ENCODE peak calls at places on chromosomes 5 and 9, in four cellular contexts. V is psoas muscle; K is naive thymus-derived CD4-positive, alpha-beta T cell; C is left ventricle myocardium inferior. M is an unnamed sample. For H3K9me3, the result is how much of the 10 kb centered on the place peaks cover.

GRCh38 chr5:1153428-1153827 is 41.6 kb upstream of the SLC12A7 start:
- DNase-seq in V (no peak), K (no peak), C (no peak), M (no peak)

GRCh38 chr9:90175865-90176264 is 466.8 kb downstream of the DIRAS2 start:
- DNase-seq in V (no peak), K (no peak), C (no peak), M (no peak)

GRCh38 chr9:78243130-78243529 is 7.3 kb downstream of the CEP78 start:
- DNase-seq in V (no peak), K (no peak), C (no peak), M (no peak)

GRCh38 chr9:34493972-34494535 is 28.7 kb downstream of the ENHO start:
- DNase-seq in V (peak), K (peak), C (peak), M (no peak)

GRCh38 chr5:64766105-64766504 is 2.4 kb downstream of the SREK1IP1 start:
- DNase-seq in V (no peak), K (no peak), C (no peak), M (no peak)

GRCh38 chr5:76371955-76372319 is 31.1 kb upstream of the IQGAP2 start:
- DNase-seq in V (no peak), K (no peak), C (no peak), M (no peak)

GRCh38 chr5:159965031-159965837 is 43.7 kb upstream of the TTC1 start:
- DNase-seq in V (peak), K (peak), C (peak), M (peak)

GRCh38 chr5:98069876-98070512 is 703.5 kb upstream of the RGMB start:
- DNase-seq in V (no peak), K (no peak), C (no peak), M (no peak)

GRCh38 chr5:149433524-149434131 is 54.5 kb upstream of the IL17B start:
- DNase-seq in V (no peak), K (no peak), C (no peak), M (no peak)

GRCh38 chr9:20558609-20559016 is 63.7 kb downstream of the MLLT3 start:
- DNase-seq in V (no peak), K (no peak), C (no peak), M (no peak)

GRCh38 chr5:173736374-173736773 is 119.9 kb upstream of the BOD1 start:
- DNase-seq in V (no peak), K (no peak), C (no peak), M (no peak)

GRCh38 chr5:107704686-107705389 is 34.1 kb upstream of the EFNA5 start:
- DNase-seq in V (no peak), K (no peak), C (no peak), M (no peak)

GRCh38 chr9:6214903-6215302 is 704 bp upstream of the IL33 start:
- DNase-seq in V (no peak), K (no peak), C (no peak), M (no peak)

GRCh38 chr5:123091258-123091987 is 2.4 kb downstream of the PRDM6 start:
- DNase-seq in V (no peak), K (no peak), C (no peak), M (no peak)

GRCh38 chr9:114112778-114113585 is 13.9 kb upstream of the KIF12 start:
- DNase-seq in V (peak), K (no peak), C (peak), M (peak)

GRCh38 chr5:10591946-10592345 is 28.1 kb downstream of the ANKRD33B start:
- DNase-seq in V (no peak), K (no peak), C (no peak), M (no peak)

GRCh38 chr9:99660191-99660636 is 161.5 kb upstream of the NR4A3 start:
- DNase-seq in V (no peak), K (no peak), C (no peak), M (peak)

GRCh38 chr5:88785396-88786216 is 97.4 kb downstream of the MEF2C start:
- DNase-seq in V (no peak), K (no peak), C (no peak), M (no peak)

GRCh38 chr5:64040496-64040895 is 78.3 kb upstream of the HTR1A start:
- DNase-seq in V (no peak), K (no peak), C (no peak), M (no peak)

GRCh38 chr9:68545033-68545705 is 4.5 kb upstream of the TMEM252 start:
- DNase-seq in V (no peak), K (no peak), C (no peak), M (no peak)

GRCh38 chr5:72387985-72388384 is 67.8 kb downstream of the PTCD2 start:
- DNase-seq in V (no peak), K (no peak), C (no peak), M (no peak)

GRCh38 chr5:5150667-5151066 is 10.5 kb downstream of the ADAMTS16 start:
- DNase-seq in V (no peak), K (no peak), C (no peak), M (no peak)

GRCh38 chr5:56601641-56602071 is 213.7 kb upstream of the MAP3K1 start:
- DNase-seq in V (no peak), K (no peak), C (no peak), M (no peak)

GRCh38 chr5:177367323-177367848 is 9.7 kb downstream of the RGS14 start:
- DNase-seq in V (no peak), K (no peak), C (no peak), M (no peak)

GRCh38 chr5:177369050-177369912 is 11.6 kb downstream of the RGS14 start:
- DNase-seq in V (no peak), K (peak), C (no peak), M (no peak)

GRCh38 chr5:177366528-177367322 is 9.0 kb downstream of the RGS14 start:
- DNase-seq in V (peak), K (no peak), C (peak), M (peak)

GRCh38 chr5:177369913-177370487 is 12.3 kb downstream of the RGS14 start:
- DNase-seq in V (no peak), K (no peak), C (no peak), M (no peak)

DNA sequence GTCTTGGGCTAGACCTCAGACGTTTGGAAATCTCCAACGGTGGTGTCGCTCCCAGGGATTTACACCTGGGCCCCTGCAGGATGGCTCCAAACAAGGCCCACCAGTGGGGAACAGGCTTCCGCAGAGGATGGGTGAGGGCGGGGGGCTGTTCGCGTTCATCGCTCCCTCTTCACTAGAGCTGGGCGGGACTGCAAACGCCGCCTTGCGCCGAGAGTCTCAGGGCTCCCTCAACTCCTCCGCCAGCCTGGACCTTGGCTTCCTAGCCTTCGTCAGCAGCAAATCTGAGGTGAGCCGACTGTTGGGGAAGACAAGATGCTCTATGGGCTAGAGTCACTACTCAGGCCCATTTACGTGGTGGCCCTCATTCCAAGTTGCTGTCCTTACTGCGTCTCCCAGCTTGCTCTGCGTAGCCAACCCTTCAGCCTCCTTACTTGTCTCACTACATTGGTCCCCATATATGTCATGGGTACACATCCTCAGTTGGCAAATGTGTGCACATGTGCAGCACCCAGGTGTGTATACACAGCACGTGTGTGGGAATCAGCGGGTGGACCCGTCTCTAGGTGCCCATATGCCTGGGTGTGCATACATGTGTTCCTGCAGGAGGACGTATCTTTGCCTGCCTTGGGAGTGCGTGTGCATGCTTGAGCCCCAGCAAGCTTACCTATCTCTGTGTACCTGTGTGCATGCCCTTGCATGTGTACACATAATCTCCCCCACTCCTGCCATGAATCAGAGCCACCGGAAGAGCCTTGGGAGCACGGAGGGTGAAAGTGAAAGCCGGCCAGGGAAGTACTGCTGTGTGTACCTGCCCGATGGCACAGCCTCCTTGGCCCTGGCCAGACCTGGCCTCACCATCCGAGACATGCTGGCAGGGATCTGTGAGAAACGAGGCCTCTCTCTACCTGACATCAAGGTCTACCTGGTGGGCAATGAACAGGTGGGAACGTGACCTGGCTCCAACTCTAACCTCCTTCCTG is 10.5 kb downstream of the RGS14 start:
- DNase-seq in V (no peak), K (no peak), C (no peak), M (no peak)
- H3K4me3 ChIP-seq in V (peak), K (no peak), C (peak), M (no peak)

GRCh38 chr9:137913771-137914767 is 36.5 kb downstream of the CACNA1B start:
- DNase-seq in V (no peak), K (no peak), C (no peak), M (no peak)

GRCh38 chr9:137917116-137917515 is 39.5 kb downstream of the CACNA1B start:
- DNase-seq in V (no peak), K (no peak), C (no peak), M (no peak)

GRCh38 chr9:137917795-137918194 is 40.2 kb downstream of the CACNA1B start:
- DNase-seq in V (no peak), K (no peak), C (no peak), M (no peak)

GRCh38 chr9:137918331-137919094 is 40.9 kb downstream of the CACNA1B start:
- DNase-seq in V (no peak), K (no peak), C (peak), M (no peak)

GRCh38 chr9:137916540-137916939 is 39.0 kb downstream of the CACNA1B start:
- DNase-seq in V (no peak), K (no peak), C (no peak), M (no peak)
- H3K9me3 ChIP-seq in V (under half), K (under half), C (under half), M (under half)

DNA sequence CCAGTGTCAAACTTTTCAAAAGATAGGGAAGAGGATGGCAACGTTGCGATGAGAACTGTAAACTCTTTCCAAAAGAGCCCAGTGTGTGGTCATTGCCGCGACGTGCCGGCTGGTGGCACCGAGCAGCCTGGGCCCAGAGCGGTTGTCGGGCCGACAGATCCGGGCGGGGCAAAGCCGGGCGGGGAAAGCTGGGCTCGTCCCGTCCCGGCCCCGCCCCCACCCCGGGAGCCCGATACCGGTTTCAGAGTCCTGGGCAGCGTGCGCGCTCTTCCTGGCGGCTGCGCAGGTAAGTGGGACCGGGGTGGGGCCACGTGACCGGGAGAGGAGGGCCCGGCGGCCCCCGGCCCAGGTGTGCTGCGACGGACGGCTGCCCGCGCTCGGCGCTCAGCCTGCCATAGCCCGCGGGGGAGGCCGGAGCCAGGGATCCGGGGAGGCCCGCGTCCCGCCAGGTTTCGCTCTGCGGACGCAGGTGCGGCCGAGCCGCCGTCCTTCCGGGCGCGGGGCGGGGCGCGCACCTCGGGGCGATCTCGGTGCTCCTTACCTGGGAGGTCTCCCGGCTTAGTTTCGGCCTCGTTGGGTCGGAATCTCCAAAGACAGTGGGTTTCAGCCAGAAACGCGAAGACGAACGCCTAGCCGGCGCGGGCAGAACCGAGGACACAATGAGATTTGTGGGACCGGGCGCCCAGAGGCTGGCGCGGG is at the start of gene MARVELD2:
- DNase-seq in V (peak), K (peak), C (peak), M (peak)
- H3K4me3 ChIP-seq in V (peak), K (peak), C (peak), M (peak)

DNA sequence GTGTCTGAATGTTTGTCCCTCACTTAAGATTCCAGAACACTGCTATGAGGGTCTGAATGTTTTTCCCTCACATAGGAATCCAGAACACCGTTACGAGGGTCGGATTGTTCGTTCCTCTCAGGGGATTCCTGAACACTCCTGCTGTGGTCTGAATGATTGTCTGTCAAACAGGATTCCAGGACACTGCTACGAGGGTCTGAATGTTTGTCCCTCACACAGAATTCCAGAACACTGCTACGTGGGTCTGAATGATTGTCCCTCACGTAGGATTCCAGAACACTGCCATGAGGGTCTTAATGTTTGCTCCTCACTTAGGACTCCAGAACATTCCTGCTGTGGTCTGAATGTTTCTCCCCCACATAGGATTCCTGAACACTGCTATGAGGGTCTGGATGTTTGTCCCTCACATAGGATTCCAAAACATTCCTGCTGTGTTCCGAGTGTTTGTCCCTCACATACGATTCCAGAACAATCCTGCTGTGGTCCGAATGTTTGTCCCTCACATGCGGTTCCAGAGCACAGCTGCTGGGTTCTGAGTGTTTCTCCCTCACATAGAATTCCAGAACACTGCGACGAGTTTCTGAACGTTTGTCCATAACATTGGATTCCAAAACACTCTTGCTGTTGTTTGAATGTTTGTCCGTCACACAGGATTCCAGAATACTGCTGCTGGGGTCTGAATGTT is 199.5 kb downstream of the FOXD4L6 start:
- DNase-seq in V (no peak), K (no peak), C (no peak), M (no peak)
- H3K9me3 ChIP-seq in V (half or more), K (under half), C (half or more), M (under half)

GRCh38 chr5:93607367-93608258 is 24.6 kb downstream of the NR2F1 start:
- DNase-seq in V (no peak), K (no peak), C (no peak), M (no peak)
- H3K4me3 ChIP-seq in V (peak), K (no peak), C (peak), M (no peak)

GRCh38 chr5:162801235-162801634 is 636.2 kb upstream of the CCNG1 start:
- DNase-seq in V (no peak), K (no peak), C (no peak), M (no peak)

DNA sequence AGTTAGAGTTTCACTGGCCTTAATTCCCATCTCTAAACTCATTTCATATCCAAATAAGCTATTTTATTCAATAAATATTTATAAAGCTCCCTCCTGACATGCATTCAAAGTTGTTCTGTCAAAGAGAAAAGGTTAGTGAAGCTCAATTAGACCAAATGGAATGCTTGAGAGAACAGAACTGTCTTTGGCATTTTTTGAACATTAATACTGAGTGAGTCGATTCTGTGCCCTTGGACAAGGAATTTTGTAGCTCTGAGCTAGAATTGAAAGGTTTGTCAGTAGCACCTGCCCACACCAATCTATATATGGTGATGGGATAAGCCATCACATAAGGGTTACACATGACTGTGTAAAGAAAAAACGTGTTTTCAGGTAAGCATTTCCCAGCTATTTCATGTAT is 631.2 kb upstream of the CCNG1 start:
- DNase-seq in V (no peak), K (no peak), C (no peak), M (no peak)
- H3K9me3 ChIP-seq in V (under half), K (under half), C (under half), M (under half)

GRCh38 chr9:128247191-128247803 is 28.5 kb downstream of the GOLGA2 start:
- DNase-seq in V (no peak), K (no peak), C (no peak), M (peak)
- H3K4me3 ChIP-seq in V (no peak), K (no peak), C (no peak), M (no peak)

GRCh38 chr5:33166971-33167370 is 273.8 kb upstream of the TARS1 start:
- DNase-seq in V (no peak), K (no peak), C (no peak), M (no peak)
- H3K9me3 ChIP-seq in V (under half), K (under half), C (under half), M (under half)

GRCh38 chr5:36068751-36069281 is 2.1 kb upstream of the UGT3A2 start:
- DNase-seq in V (no peak), K (no peak), C (no peak), M (no peak)

GRCh38 chr5:36070687-36071571 is 4.2 kb upstream of the UGT3A2 start:
- DNase-seq in V (no peak), K (no peak), C (no peak), M (no peak)

GRCh38 chr5:36066001-36066539 is 612 bp downstream of the UGT3A2 start:
- DNase-seq in V (no peak), K (no peak), C (no peak), M (no peak)

GRCh38 chr5:36066540-36067210 is at the start of gene UGT3A2:
- DNase-seq in V (no peak), K (no peak), C (no peak), M (no peak)
- H3K4me3 ChIP-seq in V (peak), K (no peak), C (peak), M (no peak)